ENCODE peak calls at places on chromosomes 4 and X, in four cellular contexts. E is A549, N is K562, I is HepG2. O is an unnamed sample.

GRCh38 chrX:95733426-95733825 is 951.2 kb upstream of the DIAPH2 start:
- DNase-seq in E (no peak), N (no peak), I (no peak), O (no peak)

GRCh38 chrX:70033348-70033747 is 16.4 kb downstream of the AWAT2 start:
- DNase-seq in E (peak; percentile 17), N (peak; percentile 58), I (peak; percentile 3), O (peak; percentile 75)

GRCh38 chrX:17689971-17690409 is 47.3 kb upstream of the SCML1 start:
- DNase-seq in E (peak; percentile 35), N (peak; percentile 22), I (peak; percentile 35), O (peak; percentile 15)

GRCh38 chr4:10180927-10181744 is 64.5 kb upstream of the WDR1 start:
- DNase-seq in E (no peak), N (peak; percentile 96), I (no peak), O (no peak)

GRCh38 chr4:78704981-78705757 is 71.0 kb upstream of the BMP2K start:
- DNase-seq in E (no peak), N (no peak), I (peak; percentile 10), O (no peak)

GRCh38 chr4:113141901-113142346 is 92.5 kb downstream of the ANK2 start:
- DNase-seq in E (no peak), N (no peak), I (peak; percentile 98), O (no peak)

GRCh38 chr4:118738999-118739690 is 54.0 kb downstream of the METTL14 start:
- DNase-seq in E (no peak), N (no peak), I (no peak), O (no peak)

GRCh38 chrX:12349201-12349600 is 210.9 kb downstream of the FRMPD4 start:
- DNase-seq in E (no peak), N (no peak), I (no peak), O (peak; percentile 21)

GRCh38 chr4:22859318-22859717 is 166.6 kb downstream of the GBA3 start:
- DNase-seq in E (no peak), N (no peak), I (no peak), O (no peak)

GRCh38 chrX:42248226-42248625 is 324.9 kb upstream of the CASK start:
- DNase-seq in E (no peak), N (no peak), I (no peak), O (no peak)

GRCh38 chr4:89373396-89373795 is 65.8 kb upstream of the GPRIN3 start:
- DNase-seq in E (no peak), N (no peak), I (no peak), O (no peak)

GRCh38 chrX:70168238-70169188 is 8.8 kb upstream of the DGAT2L6 start:
- DNase-seq in E (peak; percentile 53), N (peak; percentile 48), I (peak; percentile 25), O (peak; percentile 10)

GRCh38 chr4:2763511-2763967 is 7.4 kb upstream of the TNIP2 start:
- DNase-seq in E (no peak), N (no peak), I (no peak), O (peak; percentile 45)

GRCh38 chr4:75671802-75672421 is 1.3 kb downstream of the G3BP2 start:
- DNase-seq in E (peak; percentile 1), N (no peak), I (no peak), O (no peak)

GRCh38 chr4:159655547-159655946 is 552.7 kb downstream of the RAPGEF2 start:
- DNase-seq in E (no peak), N (no peak), I (no peak), O (no peak)

GRCh38 chr4:7564242-7564641 is 129.5 kb upstream of the PSAPL1 start:
- DNase-seq in E (no peak), N (no peak), I (peak; percentile 9), O (no peak)

GRCh38 chr4:113433536-113434246 is 327.8 kb downstream of the CAMK2D start:
- DNase-seq in E (no peak), N (no peak), I (no peak), O (no peak)

GRCh38 chr4:100290585-100290984 is 100.3 kb upstream of the DDIT4L start:
- DNase-seq in E (no peak), N (no peak), I (no peak), O (no peak)

GRCh38 chr4:38114435-38114834 is 154.2 kb downstream of the PTTG2 start:
- DNase-seq in E (no peak), N (no peak), I (no peak), O (no peak)

GRCh38 chrX:148380614-148381561 is 119.5 kb upstream of the AFF2 start:
- DNase-seq in E (no peak), N (no peak), I (no peak), O (no peak)

GRCh38 chr4:43837171-43837570 is 611.4 kb downstream of the KCTD8 start:
- DNase-seq in E (no peak), N (no peak), I (no peak), O (no peak)

GRCh38 chrX:53362439-53362838 is 60.0 kb downstream of the SMC1A start:
- DNase-seq in E (no peak), N (no peak), I (no peak), O (no peak)

GRCh38 chr4:126850286-126850685 is 782.5 kb upstream of the INTU start:
- DNase-seq in E (peak; percentile 38), N (peak; percentile 78), I (no peak), O (no peak)
- TF ChIP-seq HMGXB4 in E (no peak), N (no peak), I (no peak), O (no peak)

GRCh38 chr4:177187371-177187770 is 122.3 kb upstream of the NEIL3 start:
- DNase-seq in E (no peak), N (no peak), I (no peak), O (no peak)

GRCh38 chr4:177194906-177195305 is 114.8 kb upstream of the NEIL3 start:
- DNase-seq in E (no peak), N (no peak), I (no peak), O (no peak)

GRCh38 chr4:177185579-177185978 is 124.1 kb upstream of the NEIL3 start:
- DNase-seq in E (no peak), N (no peak), I (no peak), O (no peak)

GRCh38 chr4:177191586-177191985 is 118.1 kb upstream of the NEIL3 start:
- DNase-seq in E (no peak), N (no peak), I (no peak), O (no peak)

DNA sequence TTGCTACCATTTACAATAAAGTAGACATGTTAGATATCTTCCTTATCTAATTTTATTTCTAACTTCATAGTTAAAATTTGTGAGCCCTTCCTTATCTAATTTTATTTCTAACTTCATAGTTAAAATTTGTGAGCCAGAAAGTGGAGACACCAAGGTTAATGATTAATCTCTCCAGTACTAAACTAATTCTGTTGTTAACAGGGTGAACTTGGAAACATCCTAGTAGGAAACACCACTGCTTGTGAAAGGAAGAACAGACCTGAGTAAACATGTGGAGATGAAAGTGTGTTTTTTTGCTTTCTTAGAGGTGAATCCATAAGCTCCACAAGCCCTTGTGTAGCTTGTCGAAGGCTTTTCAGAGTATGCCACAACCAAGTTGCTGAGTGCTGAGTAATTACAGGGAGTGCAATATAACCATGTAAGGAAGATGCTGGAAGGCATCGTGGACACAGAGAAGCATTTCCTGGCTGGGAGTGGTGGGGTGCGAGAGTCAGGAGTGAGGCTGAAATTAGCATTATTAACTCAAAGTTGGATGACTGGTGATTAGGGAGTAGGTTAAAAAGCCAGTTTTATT is 118.6 kb upstream of the NEIL3 start:
- DNase-seq in E (no peak), N (no peak), I (no peak), O (no peak)
- TF ChIP-seq ESRRA in E (no peak), N (no peak), I (no peak), O (no peak)

GRCh38 chr4:53671757-53672156 is 80.5 kb upstream of the LNX1 start:
- DNase-seq in E (no peak), N (no peak), I (no peak), O (no peak)
- TF ChIP-seq HMGXB4 in E (no peak), N (no peak), I (no peak), O (no peak)

DNA sequence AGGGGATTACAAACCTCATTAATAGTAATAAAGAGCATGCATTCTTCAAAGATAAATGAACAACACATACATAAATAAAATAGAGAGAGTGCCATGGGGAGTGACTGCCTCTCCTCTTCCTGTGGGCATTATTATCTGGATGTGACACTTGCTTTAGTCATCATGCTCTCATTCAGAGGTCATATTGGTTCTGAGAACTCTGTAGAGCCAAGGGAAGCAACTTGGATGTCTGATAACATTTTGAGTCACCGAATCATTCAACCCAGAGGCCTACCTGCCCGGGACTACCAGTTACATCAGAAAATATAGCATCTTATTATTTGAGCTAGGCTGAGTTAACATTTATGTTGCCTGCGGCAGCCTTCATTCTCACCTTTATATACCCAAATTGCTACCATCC is 489.5 kb downstream of the STIM2 start:
- DNase-seq in E (no peak), N (peak; percentile 12), I (no peak), O (no peak)
- TF ChIP-seq ESRRA in E (no peak), N (no peak), I (no peak), O (no peak)

DNA sequence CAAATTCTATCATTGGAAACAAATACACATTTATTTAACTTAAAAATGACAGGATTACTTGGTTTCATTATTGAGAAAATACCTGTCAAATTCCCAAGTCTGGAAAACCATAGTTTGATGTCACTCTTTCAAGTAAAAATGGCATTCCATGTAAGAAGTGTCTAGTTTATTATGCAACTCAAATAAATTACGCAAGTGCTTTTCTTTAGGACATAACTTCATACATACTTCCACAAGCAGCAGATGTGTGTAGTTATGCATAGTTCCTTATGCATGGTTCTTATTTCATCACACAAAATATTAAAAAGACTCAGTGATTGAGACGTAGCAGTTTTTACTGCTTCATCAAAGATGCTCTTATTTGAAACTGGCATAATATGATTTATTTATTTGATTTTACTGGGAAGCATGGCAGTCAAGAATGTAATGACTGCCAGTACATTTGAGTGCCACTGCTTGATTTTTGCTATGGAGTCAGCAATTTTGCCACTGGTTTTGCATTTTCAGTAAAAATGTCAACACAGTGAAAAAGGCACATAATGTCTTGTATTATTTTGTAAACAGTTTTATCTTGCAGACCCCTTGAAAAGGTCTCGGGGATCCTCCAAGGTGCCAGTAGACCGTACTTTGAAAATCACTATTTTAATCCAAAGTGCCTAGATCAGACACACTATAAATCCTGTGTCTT is 62.1 kb downstream of the CLCN3 start:
- DNase-seq in E (no peak), N (no peak), I (no peak), O (no peak)
- TF ChIP-seq HMGXB4 in E (no peak), N (no peak), I (no peak), O (no peak)

GRCh38 chr4:121690001-121690400 is 6.8 kb downstream of the ANXA5 start:
- DNase-seq in E (no peak), N (no peak), I (no peak), O (no peak)
- TF ChIP-seq ESRRA in E (no peak), N (no peak), I (no peak), O (no peak)

DNA sequence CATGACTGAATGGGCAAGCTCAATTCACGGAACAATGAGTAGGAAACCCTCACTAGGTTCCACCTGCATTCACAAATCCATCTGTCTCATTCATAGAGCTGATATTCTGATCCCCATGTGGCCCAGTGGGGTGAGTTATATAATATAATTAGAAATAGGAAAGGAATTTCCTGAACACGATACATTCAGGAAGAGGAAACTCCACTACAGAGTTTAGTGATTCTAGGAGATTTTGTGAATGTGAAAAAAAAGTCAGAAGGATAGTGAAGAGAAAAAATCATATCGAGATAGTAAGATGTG is 471.2 kb downstream of the GASK1B start:
- DNase-seq in E (no peak), N (no peak), I (no peak), O (no peak)
- TF ChIP-seq HMGXB4 in E (no peak), N (no peak), I (no peak), O (no peak)

GRCh38 chr4:83234902-83235644 is 49.5 kb downstream of the COQ2 start:
- DNase-seq in E (no peak), N (no peak), I (no peak), O (no peak)
- TF ChIP-seq ESRRA in E (no peak), N (no peak), I (no peak), O (no peak)

GRCh38 chr4:28209371-28209924 is 1348.8 kb downstream of the STIM2 start:
- DNase-seq in E (no peak), N (no peak), I (no peak), O (no peak)
- TF ChIP-seq HMGXB4 in E (no peak), N (no peak), I (no peak), O (no peak)

GRCh38 chrX:56233100-56233499 is 944 bp downstream of the KLF8 start:
- DNase-seq in E (no peak), N (no peak), I (no peak), O (no peak)
- TF ChIP-seq ESRRA in E (no peak), N (no peak), I (no peak), O (no peak)

O was measured in WTC11.